ENCODE peak calls at places on chromosomes 11 and 22, in eight cellular contexts. One of them, this sample, is unnamed. For H3K27me3, the result is how much of the 10 kb centered on the place peaks cover.

GRCh38 chr22:19149047-19149883 is 827 bp downstream of the GSC2 start:
- DNase-seq in CD8-positive, alpha-beta T cell: no peak
- DNase-seq in tibial nerve: no peak
- DNase-seq in CD8-positive, alpha-beta memory T cell: no peak
- DNase-seq in colonic mucosa: no peak
- DNase-seq in sigmoid colon: no peak
- DNase-seq in naive thymus-derived CD4-positive, alpha-beta T cell: peak
- DNase-seq in dorsolateral prefrontal cortex: no peak
- DNase-seq in this sample: no peak

GRCh38 chr22:41369837-41370236 is 11.9 kb upstream of the TEF start:
- DNase-seq in colonic mucosa: no peak
- DNase-seq in tibial nerve: no peak
- DNase-seq in sigmoid colon: no peak
- DNase-seq in naive thymus-derived CD4-positive, alpha-beta T cell: no peak
- DNase-seq in CD8-positive, alpha-beta memory T cell: no peak
- DNase-seq in CD8-positive, alpha-beta T cell: no peak
- DNase-seq in dorsolateral prefrontal cortex: no peak
- DNase-seq in this sample: no peak

GRCh38 chr22:49011379-49011768 is 816.3 kb downstream of the BRD1 start:
- DNase-seq in sigmoid colon: peak
- DNase-seq in naive thymus-derived CD4-positive, alpha-beta T cell: no peak
- DNase-seq in colonic mucosa: peak
- DNase-seq in CD8-positive, alpha-beta memory T cell: no peak
- DNase-seq in dorsolateral prefrontal cortex: peak
- DNase-seq in CD8-positive, alpha-beta T cell: no peak
- DNase-seq in tibial nerve: no peak
- DNase-seq in this sample: no peak

GRCh38 chr11:94602430-94603372 is 35.5 kb downstream of the PIWIL4 start:
- DNase-seq in CD8-positive, alpha-beta T cell: no peak
- DNase-seq in naive thymus-derived CD4-positive, alpha-beta T cell: no peak
- DNase-seq in CD8-positive, alpha-beta memory T cell: no peak
- DNase-seq in tibial nerve: peak
- DNase-seq in colonic mucosa: no peak
- DNase-seq in dorsolateral prefrontal cortex: peak
- DNase-seq in sigmoid colon: peak
- DNase-seq in this sample: peak

GRCh38 chr11:13681470-13681869 is 13.0 kb downstream of the FAR1 start:
- DNase-seq in CD8-positive, alpha-beta memory T cell: no peak
- DNase-seq in tibial nerve: no peak
- DNase-seq in naive thymus-derived CD4-positive, alpha-beta T cell: no peak
- DNase-seq in sigmoid colon: no peak
- DNase-seq in dorsolateral prefrontal cortex: no peak
- DNase-seq in colonic mucosa: no peak
- DNase-seq in CD8-positive, alpha-beta T cell: no peak
- DNase-seq in this sample: no peak

GRCh38 chr11:45182902-45183301 is 36.5 kb downstream of the PRDM11 start:
- DNase-seq in dorsolateral prefrontal cortex: no peak
- DNase-seq in colonic mucosa: no peak
- DNase-seq in naive thymus-derived CD4-positive, alpha-beta T cell: no peak
- DNase-seq in CD8-positive, alpha-beta memory T cell: no peak
- DNase-seq in tibial nerve: no peak
- DNase-seq in CD8-positive, alpha-beta T cell: no peak
- DNase-seq in sigmoid colon: peak
- DNase-seq in this sample: peak

GRCh38 chr22:25097006-25097405 is 102.7 kb upstream of the CRYBB3 start:
- DNase-seq in colonic mucosa: no peak
- DNase-seq in tibial nerve: no peak
- DNase-seq in CD8-positive, alpha-beta memory T cell: no peak
- DNase-seq in dorsolateral prefrontal cortex: no peak
- DNase-seq in sigmoid colon: no peak
- DNase-seq in CD8-positive, alpha-beta T cell: no peak
- DNase-seq in naive thymus-derived CD4-positive, alpha-beta T cell: no peak
- DNase-seq in this sample: no peak

GRCh38 chr11:9802291-9802861 is 138.5 kb downstream of the SWAP70 start:
- DNase-seq in colonic mucosa: no peak
- DNase-seq in CD8-positive, alpha-beta T cell: no peak
- DNase-seq in naive thymus-derived CD4-positive, alpha-beta T cell: no peak
- DNase-seq in dorsolateral prefrontal cortex: no peak
- DNase-seq in sigmoid colon: no peak
- DNase-seq in tibial nerve: peak
- DNase-seq in CD8-positive, alpha-beta memory T cell: no peak
- DNase-seq in this sample: peak

GRCh38 chr11:95912902-95913560 is 10.9 kb downstream of the MTMR2 start:
- DNase-seq in colonic mucosa: no peak
- DNase-seq in sigmoid colon: no peak
- DNase-seq in tibial nerve: no peak
- DNase-seq in CD8-positive, alpha-beta T cell: no peak
- DNase-seq in naive thymus-derived CD4-positive, alpha-beta T cell: no peak
- DNase-seq in CD8-positive, alpha-beta memory T cell: no peak
- DNase-seq in dorsolateral prefrontal cortex: no peak
- DNase-seq in this sample: no peak

GRCh38 chr11:5500391-5500790 is 9.4 kb downstream of the UBQLN3 start:
- DNase-seq in tibial nerve: no peak
- DNase-seq in dorsolateral prefrontal cortex: no peak
- DNase-seq in colonic mucosa: no peak
- DNase-seq in sigmoid colon: no peak
- DNase-seq in CD8-positive, alpha-beta memory T cell: no peak
- DNase-seq in naive thymus-derived CD4-positive, alpha-beta T cell: no peak
- DNase-seq in CD8-positive, alpha-beta T cell: no peak
- DNase-seq in this sample: no peak

GRCh38 chr11:31412946-31413345 is 43.3 kb downstream of the DNAJC24 start:
- DNase-seq in dorsolateral prefrontal cortex: no peak
- DNase-seq in sigmoid colon: no peak
- DNase-seq in CD8-positive, alpha-beta memory T cell: no peak
- DNase-seq in colonic mucosa: no peak
- DNase-seq in tibial nerve: no peak
- DNase-seq in CD8-positive, alpha-beta T cell: no peak
- DNase-seq in naive thymus-derived CD4-positive, alpha-beta T cell: no peak
- DNase-seq in this sample: no peak

GRCh38 chr11:61572913-61573312 is 8.0 kb downstream of the SYT7 start:
- DNase-seq in colonic mucosa: no peak
- DNase-seq in CD8-positive, alpha-beta memory T cell: no peak
- DNase-seq in naive thymus-derived CD4-positive, alpha-beta T cell: no peak
- DNase-seq in CD8-positive, alpha-beta T cell: no peak
- DNase-seq in tibial nerve: no peak
- DNase-seq in dorsolateral prefrontal cortex: no peak
- DNase-seq in sigmoid colon: no peak
- DNase-seq in this sample: no peak

GRCh38 chr11:61575886-61576516 is 4.9 kb downstream of the SYT7 start:
- DNase-seq in sigmoid colon: no peak
- DNase-seq in dorsolateral prefrontal cortex: no peak
- DNase-seq in CD8-positive, alpha-beta memory T cell: no peak
- DNase-seq in CD8-positive, alpha-beta T cell: no peak
- DNase-seq in tibial nerve: no peak
- DNase-seq in colonic mucosa: no peak
- DNase-seq in naive thymus-derived CD4-positive, alpha-beta T cell: no peak
- DNase-seq in this sample: no peak

GRCh38 chr11:61571869-61572268 is 9.0 kb downstream of the SYT7 start:
- DNase-seq in colonic mucosa: no peak
- DNase-seq in dorsolateral prefrontal cortex: no peak
- DNase-seq in naive thymus-derived CD4-positive, alpha-beta T cell: no peak
- DNase-seq in sigmoid colon: no peak
- DNase-seq in CD8-positive, alpha-beta memory T cell: no peak
- DNase-seq in CD8-positive, alpha-beta T cell: no peak
- DNase-seq in tibial nerve: no peak
- DNase-seq in this sample: no peak

GRCh38 chr11:61577383-61578118 is 3.3 kb downstream of the SYT7 start:
- DNase-seq in colonic mucosa: no peak
- DNase-seq in naive thymus-derived CD4-positive, alpha-beta T cell: no peak
- DNase-seq in dorsolateral prefrontal cortex: no peak
- DNase-seq in CD8-positive, alpha-beta memory T cell: no peak
- DNase-seq in tibial nerve: no peak
- DNase-seq in CD8-positive, alpha-beta T cell: no peak
- DNase-seq in sigmoid colon: no peak
- DNase-seq in this sample: no peak

GRCh38 chr11:61574611-61575010 is 6.3 kb downstream of the SYT7 start:
- DNase-seq in tibial nerve: no peak
- DNase-seq in CD8-positive, alpha-beta T cell: no peak
- DNase-seq in CD8-positive, alpha-beta memory T cell: no peak
- DNase-seq in dorsolateral prefrontal cortex: no peak
- DNase-seq in colonic mucosa: no peak
- DNase-seq in naive thymus-derived CD4-positive, alpha-beta T cell: no peak
- DNase-seq in sigmoid colon: no peak
- DNase-seq in this sample: no peak
- H3K27me3 ChIP-seq in tibial nerve: under half
- H3K27me3 ChIP-seq in CD8-positive, alpha-beta T cell: under half
- H3K27me3 ChIP-seq in CD8-positive, alpha-beta memory T cell: under half
- H3K27me3 ChIP-seq in dorsolateral prefrontal cortex: under half
- H3K27me3 ChIP-seq in colonic mucosa: under half
- H3K27me3 ChIP-seq in naive thymus-derived CD4-positive, alpha-beta T cell: under half
- H3K27me3 ChIP-seq in sigmoid colon: under half
- H3K27me3 ChIP-seq in this sample: under half

GRCh38 chr11:132715041-132715440 is 817.3 kb downstream of the OPCML start:
- DNase-seq in naive thymus-derived CD4-positive, alpha-beta T cell: no peak
- DNase-seq in CD8-positive, alpha-beta T cell: no peak
- DNase-seq in dorsolateral prefrontal cortex: no peak
- DNase-seq in CD8-positive, alpha-beta memory T cell: no peak
- DNase-seq in sigmoid colon: no peak
- DNase-seq in tibial nerve: no peak
- DNase-seq in colonic mucosa: no peak
- DNase-seq in this sample: no peak
- H3K4me3 ChIP-seq in naive thymus-derived CD4-positive, alpha-beta T cell: no peak
- H3K4me3 ChIP-seq in CD8-positive, alpha-beta T cell: no peak
- H3K4me3 ChIP-seq in dorsolateral prefrontal cortex: no peak
- H3K4me3 ChIP-seq in CD8-positive, alpha-beta memory T cell: no peak
- H3K4me3 ChIP-seq in sigmoid colon: no peak
- H3K4me3 ChIP-seq in tibial nerve: no peak
- H3K4me3 ChIP-seq in colonic mucosa: no peak
- H3K4me3 ChIP-seq in this sample: no peak

DNA sequence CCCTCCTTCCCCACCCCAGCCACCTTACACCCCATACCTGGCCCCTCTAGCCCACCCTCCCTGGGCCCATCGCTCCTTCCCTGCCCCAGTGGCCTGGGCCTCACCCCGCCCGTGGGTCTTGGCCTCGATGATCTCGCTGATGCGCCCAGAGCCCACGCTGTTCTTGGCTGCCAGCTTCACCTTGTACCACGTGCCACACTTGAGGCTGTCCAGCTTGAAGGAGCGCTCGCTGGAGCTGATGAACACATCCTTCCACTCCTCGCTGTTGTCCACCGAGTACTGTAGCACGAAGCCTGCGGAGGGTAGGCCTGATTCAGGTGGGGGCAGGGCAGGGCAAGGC is 110.1 kb downstream of the CEP164 start:
- DNase-seq in dorsolateral prefrontal cortex: no peak
- DNase-seq in CD8-positive, alpha-beta memory T cell: no peak
- DNase-seq in colonic mucosa: no peak
- DNase-seq in CD8-positive, alpha-beta T cell: no peak
- DNase-seq in sigmoid colon: no peak
- DNase-seq in naive thymus-derived CD4-positive, alpha-beta T cell: no peak
- DNase-seq in tibial nerve: no peak
- DNase-seq in this sample: no peak
- H3K27me3 ChIP-seq in dorsolateral prefrontal cortex: under half
- H3K27me3 ChIP-seq in CD8-positive, alpha-beta memory T cell: under half
- H3K27me3 ChIP-seq in colonic mucosa: under half
- H3K27me3 ChIP-seq in CD8-positive, alpha-beta T cell: under half
- H3K27me3 ChIP-seq in sigmoid colon: under half
- H3K27me3 ChIP-seq in naive thymus-derived CD4-positive, alpha-beta T cell: under half
- H3K27me3 ChIP-seq in tibial nerve: under half
- H3K27me3 ChIP-seq in this sample: under half

DNA sequence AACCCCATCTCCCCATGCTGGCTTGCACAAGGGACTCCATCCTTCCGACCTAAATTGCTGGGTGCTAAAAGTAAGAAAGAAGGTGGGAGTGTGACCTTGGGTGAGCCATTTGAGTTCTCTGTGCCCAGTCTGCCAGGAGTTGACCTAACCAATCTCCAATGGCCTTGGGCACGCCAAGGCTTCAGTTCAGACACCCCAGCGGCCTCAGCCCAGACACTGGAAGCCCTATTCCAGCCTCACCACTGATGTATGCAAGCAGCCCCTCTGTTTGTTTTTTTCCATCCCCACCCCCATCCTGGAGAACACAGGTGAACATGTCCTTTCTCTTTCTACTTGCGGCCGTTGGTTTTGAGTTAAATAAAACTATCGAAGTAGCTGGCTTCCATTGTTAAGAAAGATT is 31.9 kb downstream of the MYH9 start:
- DNase-seq in tibial nerve: no peak
- DNase-seq in sigmoid colon: no peak
- DNase-seq in colonic mucosa: no peak
- DNase-seq in CD8-positive, alpha-beta memory T cell: no peak
- DNase-seq in naive thymus-derived CD4-positive, alpha-beta T cell: no peak
- DNase-seq in CD8-positive, alpha-beta T cell: no peak
- DNase-seq in dorsolateral prefrontal cortex: no peak
- DNase-seq in this sample: no peak
- H3K4me3 ChIP-seq in tibial nerve: no peak
- H3K4me3 ChIP-seq in sigmoid colon: no peak
- H3K4me3 ChIP-seq in colonic mucosa: no peak
- H3K4me3 ChIP-seq in CD8-positive, alpha-beta memory T cell: peak
- H3K4me3 ChIP-seq in naive thymus-derived CD4-positive, alpha-beta T cell: peak
- H3K4me3 ChIP-seq in CD8-positive, alpha-beta T cell: peak
- H3K4me3 ChIP-seq in dorsolateral prefrontal cortex: no peak
- H3K4me3 ChIP-seq in this sample: no peak

This sample was measured in HAP-1.